ENCODE peak calls at places on chromosomes 11 and 22, in four cellular contexts. W, B, T and R are unnamed samples.

GRCh38 chr11:98061858-98062257 is 958.9 kb upstream of the CNTN5 start:
- DNase-seq in W (no peak), B (no peak), T (no peak), R (no peak)

GRCh38 chr11:86740628-86741488 is 59.5 kb upstream of the PRSS23 start:
- DNase-seq in W (peak; percentile 15), B (peak; percentile 91), T (peak; percentile 14), R (no peak)

GRCh38 chr11:75261902-75262361 is 21.4 kb downstream of the TPBGL start:
- DNase-seq in W (no peak), B (no peak), T (no peak), R (no peak)

GRCh38 chr11:19918302-19919049 is 205.8 kb downstream of the NAV2 start:
- DNase-seq in W (no peak), B (no peak), T (no peak), R (no peak)

GRCh38 chr11:60803273-60803936 is 18.3 kb downstream of the MS4A10 start:
- DNase-seq in W (no peak), B (no peak), T (no peak), R (no peak)

GRCh38 chr11:74546752-74547151 is 45.6 kb upstream of the POLD3 start:
- DNase-seq in W (no peak), B (peak; percentile 66), T (no peak), R (no peak)

GRCh38 chr11:77474509-77475070 is 696 bp upstream of the PAK1 start:
- DNase-seq in W (no peak), B (no peak), T (no peak), R (no peak)

GRCh38 chr11:119065369-119065768 is 2.2 kb upstream of the VPS11 start:
- DNase-seq in W (peak; percentile 32), B (peak; percentile 57), T (no peak), R (no peak)

GRCh38 chr22:38783095-38783710 is 10.7 kb downstream of the DNAL4 start:
- DNase-seq in W (no peak), B (no peak), T (no peak), R (no peak)

GRCh38 chr11:61543606-61544306 is 35.2 kb downstream of the LRRC10B start:
- DNase-seq in W (no peak), B (peak; percentile 58), T (no peak), R (no peak)

GRCh38 chr22:30521368-30522156 is 16.1 kb upstream of the SEC14L4 start:
- DNase-seq in W (no peak), B (no peak), T (no peak), R (no peak)

GRCh38 chr11:34988294-34989255 is 72.2 kb downstream of the PDHX start:
- DNase-seq in W (no peak), B (no peak), T (no peak), R (no peak)

GRCh38 chr11:72038491-72038890 is 39.8 kb downstream of the IL18BP start:
- DNase-seq in W (no peak), B (no peak), T (peak; percentile 60), R (no peak)

GRCh38 chr11:60469723-60470122 is 14.1 kb downstream of the MS4A1 start:
- DNase-seq in W (no peak), B (peak; percentile 16), T (no peak), R (no peak)

GRCh38 chr11:104843150-104843837 is 55.0 kb downstream of the CASP12 start:
- DNase-seq in W (no peak), B (no peak), T (no peak), R (no peak)

GRCh38 chr11:81869337-81870065 is 864.2 kb downstream of the FAM181B start:
- DNase-seq in W (no peak), B (no peak), T (no peak), R (no peak)

GRCh38 chr11:76339217-76339616 is 41.7 kb downstream of the THAP12 start:
- DNase-seq in W (no peak), B (no peak), T (peak; percentile 58), R (peak; percentile 55)

GRCh38 chr11:12842933-12843636 is 166.0 kb upstream of the RASSF10 start:
- DNase-seq in W (no peak), B (peak; percentile 83), T (no peak), R (no peak)

GRCh38 chr11:62122076-62122475 is 1.7 kb upstream of the INCENP start:
- DNase-seq in W (peak; percentile 35), B (no peak), T (no peak), R (no peak)

GRCh38 chr11:75159081-75159953 is 8.4 kb downstream of the SLCO2B1 start:
- DNase-seq in W (peak; percentile 46), B (peak; percentile 87), T (no peak), R (no peak)

GRCh38 chr22:49394116-49394785 is 433.4 kb downstream of the BRD1 start:
- DNase-seq in W (no peak), B (no peak), T (no peak), R (no peak)

GRCh38 chr22:25402501-25403283 is 161.8 kb upstream of the GRK3 start:
- DNase-seq in W (no peak), B (no peak), T (no peak), R (no peak)

GRCh38 chr22:29883831-29884139 is 811 bp downstream of the MTMR3 start:
- DNase-seq in W (no peak), B (no peak), T (no peak), R (no peak)

GRCh38 chr11:126963603-126964353 is 36.8 kb downstream of the KIRREL3 start:
- DNase-seq in W (no peak), B (no peak), T (no peak), R (no peak)

GRCh38 chr11:7689239-7689638 is 15.9 kb upstream of the CYB5R2 start:
- DNase-seq in W (no peak), B (peak; percentile 11), T (no peak), R (no peak)

GRCh38 chr11:62004473-62004872 is 37.0 kb upstream of the FTH1 start:
- DNase-seq in W (no peak), B (no peak), T (no peak), R (no peak)

GRCh38 chr11:12200359-12201015 is 90.1 kb downstream of the MICAL2 start:
- DNase-seq in W (no peak), B (no peak), T (no peak), R (no peak)

GRCh38 chr22:45977003-45977395 is at the start of gene WNT7B:
- DNase-seq in W (no peak), B (peak; percentile 89), T (no peak), R (no peak)

GRCh38 chr11:1303196-1303821 is 6.1 kb downstream of the TOLLIP start:
- DNase-seq in W (peak; percentile 68), B (peak; percentile 36), T (no peak), R (no peak)

GRCh38 chr11:6323291-6323905 is 3.1 kb upstream of the CAVIN3 start:
- DNase-seq in W (peak; percentile 32), B (peak; percentile 78), T (no peak), R (no peak)

GRCh38 chr11:123431619-123432018 is 1.6 kb downstream of the GRAMD1B start:
- DNase-seq in W (no peak), B (peak; percentile 73), T (no peak), R (no peak)

GRCh38 chr11:118434123-118434552 is 2.2 kb upstream of the KMT2A start:
- DNase-seq in W (no peak), B (no peak), T (no peak), R (no peak)

GRCh38 chr11:10324474-10324873 is 19.6 kb downstream of the ADM start:
- DNase-seq in W (no peak), B (no peak), T (no peak), R (no peak)

GRCh38 chr11:89184021-89184420 is 6.3 kb downstream of the TYR start:
- DNase-seq in W (no peak), B (no peak), T (no peak), R (no peak)

GRCh38 chr11:6650980-6651379 is 4.6 kb downstream of the DCHS1 start:
- DNase-seq in W (no peak), B (no peak), T (no peak), R (no peak)

GRCh38 chr22:32987081-32987631 is 71.0 kb downstream of the SYN3 start:
- DNase-seq in W (peak; percentile 62), B (no peak), T (no peak), R (no peak)